ENCODE peak calls at places on chromosomes 4 and X, in ten cellular contexts. E, G, F, H, K, X, D, C, J and Y are unnamed samples.

GRCh38 chr4:75924309-75924708 is 16.5 kb downstream of the NAAA start:
- DNase-seq in E (no peak), G (no peak), F (peak; percentile 9), H (no peak), K (no peak), X (no peak), D (no peak), C (no peak), J (no peak), Y (no peak)

GRCh38 chr4:159495515-159496236 is 392.8 kb downstream of the RAPGEF2 start:
- DNase-seq in E (no peak), G (no peak), F (no peak), H (no peak), K (no peak), X (no peak), D (no peak), C (no peak), J (no peak), Y (no peak)

GRCh38 chr4:242121-242848 is 63.0 kb downstream of the ZNF732 start:
- DNase-seq in E (no peak), G (peak; percentile 75), F (peak; percentile 46), H (no peak), K (peak; percentile 46), X (peak; percentile 55), D (no peak), C (peak; percentile 69), J (peak; percentile 18), Y (peak; percentile 84)

GRCh38 chrX:50456712-50457484 is 13.7 kb downstream of the DGKK start:
- DNase-seq in E (no peak), G (no peak), F (peak; percentile 1), H (no peak), K (no peak), X (no peak), D (no peak), C (no peak), J (no peak), Y (no peak)

GRCh38 chr4:101953949-101954348 is 163.4 kb downstream of the BANK1 start:
- DNase-seq in E (no peak), G (no peak), F (peak; percentile 80), H (no peak), K (no peak), X (peak; percentile 83), D (peak; percentile 52), C (no peak), J (peak; percentile 16), Y (no peak)

GRCh38 chrX:14038375-14039077 is 8.8 kb upstream of the GEMIN8 start:
- DNase-seq in E (no peak), G (no peak), F (no peak), H (no peak), K (no peak), X (no peak), D (no peak), C (no peak), J (no peak), Y (no peak)

GRCh38 chr4:5137927-5138326 is 86.6 kb downstream of the STK32B start:
- DNase-seq in E (no peak), G (no peak), F (peak; percentile 75), H (no peak), K (no peak), X (peak; percentile 64), D (no peak), C (no peak), J (no peak), Y (no peak)

GRCh38 chr4:7590205-7590604 is 155.5 kb upstream of the PSAPL1 start:
- DNase-seq in E (no peak), G (no peak), F (no peak), H (no peak), K (no peak), X (no peak), D (no peak), C (no peak), J (no peak), Y (no peak)

GRCh38 chrX:47234583-47234982 is 1.8 kb downstream of the USP11 start:
- DNase-seq in E (no peak), G (no peak), F (no peak), H (no peak), K (no peak), X (no peak), D (no peak), C (no peak), J (no peak), Y (no peak)

GRCh38 chr4:90081432-90082195 is 45.6 kb upstream of the CCSER1 start:
- DNase-seq in E (no peak), G (no peak), F (no peak), H (no peak), K (no peak), X (no peak), D (no peak), C (no peak), J (no peak), Y (no peak)

GRCh38 chr4:32196950-32197688 is 1477.0 kb downstream of the PCDH7 start:
- DNase-seq in E (no peak), G (no peak), F (no peak), H (no peak), K (no peak), X (no peak), D (no peak), C (no peak), J (no peak), Y (no peak)

GRCh38 chr4:5758741-5759140 is 47.7 kb downstream of the EVC start:
- DNase-seq in E (no peak), G (peak; percentile 73), F (peak; percentile 99), H (no peak), K (no peak), X (peak; percentile 85), D (peak; percentile 88), C (peak; percentile 33), J (no peak), Y (no peak)

GRCh38 chr4:61996943-61997342 is 796.8 kb downstream of the ADGRL3 start:
- DNase-seq in E (no peak), G (no peak), F (no peak), H (no peak), K (no peak), X (no peak), D (no peak), C (no peak), J (no peak), Y (no peak)
- H3K4me3 ChIP-seq in E (no peak overlapping the region), G (no peak overlapping the region), F (no peak overlapping the region), H (no peak overlapping the region), K (no peak overlapping the region), X (no peak overlapping the region), D (no peak overlapping the region), C (no peak overlapping the region), J (no peak overlapping the region), Y (no peak overlapping the region)

GRCh38 chrX:153906126-153906917 is 1.8 kb downstream of the AVPR2 start:
- DNase-seq in E (no peak), G (no peak), F (no peak), H (no peak), K (no peak), X (no peak), D (no peak), C (no peak), J (no peak), Y (no peak)

GRCh38 chrX:153907456-153907855 is 3.0 kb downstream of the AVPR2 start:
- DNase-seq in E (no peak), G (no peak), F (no peak), H (no peak), K (no peak), X (no peak), D (no peak), C (no peak), J (no peak), Y (no peak)

GRCh38 chrX:153903991-153904957 is at the start of gene AVPR2:
- DNase-seq in E (no peak), G (no peak), F (no peak), H (no peak), K (peak; percentile 36), X (no peak), D (no peak), C (no peak), J (no peak), Y (peak; percentile 14)

GRCh38 chrX:153903238-153903980 is 1.1 kb upstream of the AVPR2 start:
- DNase-seq in E (no peak), G (no peak), F (no peak), H (no peak), K (no peak), X (no peak), D (no peak), C (no peak), J (no peak), Y (peak; percentile 35)

GRCh38 chrX:153905481-153906095 is 1.1 kb downstream of the AVPR2 start:
- DNase-seq in E (no peak), G (no peak), F (no peak), H (no peak), K (no peak), X (no peak), D (no peak), C (no peak), J (no peak), Y (no peak)
- H3K4me3 ChIP-seq in E (no peak overlapping the region), G (no peak overlapping the region), F (no peak overlapping the region), H (peak overlapping the region; percentile 33), K (peak overlapping the region; percentile 59), X (no peak overlapping the region), D (no peak overlapping the region), C (no peak overlapping the region), J (no peak overlapping the region), Y (no peak overlapping the region)

DNA sequence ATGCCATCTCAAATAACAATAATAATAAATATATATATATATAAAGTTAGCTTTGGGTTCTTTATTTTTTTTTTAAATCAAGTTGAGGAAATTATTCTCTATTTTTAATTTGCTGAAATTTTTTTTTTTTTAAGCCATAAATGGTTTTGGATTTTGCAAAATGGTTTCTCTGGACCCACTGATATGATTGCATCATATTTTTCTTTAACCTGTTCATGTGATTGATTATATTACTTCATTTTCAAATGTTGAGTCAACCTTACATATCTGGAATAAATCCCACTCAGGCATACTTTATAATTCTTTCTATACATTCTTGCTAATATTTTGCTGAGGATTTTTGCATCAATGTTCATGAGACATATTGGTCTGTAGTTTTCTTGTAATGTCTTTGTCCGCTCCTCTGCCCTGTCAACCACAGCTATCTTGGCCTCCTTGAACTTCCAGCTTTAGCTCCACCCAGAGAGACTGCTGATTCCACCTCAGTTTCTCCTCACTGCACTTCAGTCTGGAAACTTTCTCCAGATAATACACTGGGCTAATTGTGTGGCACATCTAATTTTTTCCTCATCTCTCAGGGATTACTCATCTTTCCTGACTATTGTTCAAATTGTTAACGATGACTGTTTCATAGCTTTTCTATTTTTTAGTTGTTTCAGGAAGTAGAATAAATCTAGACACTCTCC is 160.9 kb upstream of the GIMD1 start:
- DNase-seq in E (no peak), G (no peak), F (peak; percentile 51), H (no peak), K (no peak), X (no peak), D (no peak), C (no peak), J (no peak), Y (no peak)
- H3K4me3 ChIP-seq in E (no peak overlapping the region), G (no peak overlapping the region), F (no peak overlapping the region), H (no peak overlapping the region), K (no peak overlapping the region), X (no peak overlapping the region), D (no peak overlapping the region), C (no peak overlapping the region), J (no peak overlapping the region), Y (no peak overlapping the region)

DNA sequence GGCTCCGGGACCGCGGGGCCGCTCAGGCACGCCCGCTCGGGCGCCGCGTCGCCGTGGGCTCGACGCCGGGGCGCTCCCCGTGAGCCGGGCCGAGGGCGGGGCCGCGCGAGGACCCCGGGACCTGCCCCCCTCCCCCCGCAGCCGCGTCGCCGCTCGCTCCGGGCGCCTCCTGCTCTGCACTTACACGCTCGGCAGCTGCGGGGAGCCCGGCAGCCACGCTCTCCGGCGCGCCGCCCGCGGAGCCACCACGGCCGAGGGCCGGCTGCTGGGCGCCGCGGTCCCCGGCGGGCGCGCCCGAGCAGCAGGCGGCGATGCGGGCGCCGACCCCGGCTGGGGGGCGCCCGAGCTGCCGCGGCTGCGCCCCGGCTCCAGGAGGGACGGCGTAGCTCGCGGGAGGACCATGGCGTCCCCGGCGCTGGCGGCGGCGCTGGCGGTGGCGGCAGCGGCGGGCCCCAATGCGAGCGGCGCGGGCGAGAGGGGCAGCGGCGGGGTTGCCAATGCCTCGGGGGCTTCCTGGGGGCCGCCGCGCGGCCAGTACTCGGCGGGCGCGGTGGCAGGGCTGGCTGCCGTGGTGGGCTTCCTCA is at the start of gene ADRA2C:
- DNase-seq in E (no peak), G (no peak), F (peak; percentile 25), H (no peak), K (no peak), X (peak; percentile 33), D (no peak), C (no peak), J (peak; percentile 20), Y (no peak)
- H3K4me3 ChIP-seq in E (peak within 1 kb of the TSS; percentile 78), G (no peak within 1 kb of the TSS), F (peak within 1 kb of the TSS; percentile 36), H (peak within 1 kb of the TSS; percentile 45), K (peak within 1 kb of the TSS; percentile 62), X (peak within 1 kb of the TSS; percentile 45), D (peak within 1 kb of the TSS; percentile 16), C (peak within 1 kb of the TSS; percentile 39), J (peak within 1 kb of the TSS; percentile 75), Y (no peak within 1 kb of the TSS)